ENCODE peak calls at places on chromosomes 6 and 20, in four cellular contexts. S is AG04450, N is left lung, V is fibroblast of the aortic adventitia. U is an unnamed sample.
A peak's percentile ranks its signal among the peaks of the same experiment; 100 is the strongest.

GRCh38 chr20:408843-409696 is 971 bp downstream of the RBCK1 start:
- DNase-seq in V (no peak), N (no peak), S (no peak), U (peak; percentile 58)

GRCh38 chr6:117840541-117840983 is 66.5 kb upstream of the SLC35F1 start:
- DNase-seq in V (peak; percentile 36), S (no peak), N (no peak), U (peak; percentile 54)

GRCh38 chr6:139931746-139932145 is 557.3 kb upstream of the CITED2 start:
- DNase-seq in S (no peak), N (no peak), V (no peak), U (no peak)

GRCh38 chr6:1498491-1499113 is 109.2 kb downstream of the FOXF2 start:
- DNase-seq in N (no peak), V (no peak), S (no peak), U (no peak)

GRCh38 chr6:30061766-30062458 is 847 bp downstream of the POLR1H start:
- DNase-seq in V (peak; percentile 31), N (no peak), S (no peak), U (peak; percentile 62)

GRCh38 chr6:31702421-31702818 is 704 bp downstream of the ABHD16A start:
- DNase-seq in S (no peak), V (no peak), N (no peak), U (no peak)

GRCh38 chr6:111767752-111768430 is 105.4 kb downstream of the FYN start:
- DNase-seq in S (no peak), V (no peak), N (no peak), U (no peak)

GRCh38 chr20:7285918-7286556 is 518.6 kb downstream of the BMP2 start:
- DNase-seq in V (peak; percentile 96), S (peak; percentile 23), N (peak; percentile 59), U (peak; percentile 76)

GRCh38 chr6:104887350-104887749 is 27.6 kb upstream of the HACE1 start:
- DNase-seq in N (no peak), S (peak; percentile 6), V (peak; percentile 38), U (peak; percentile 23)

GRCh38 chr20:62695448-62696414 is 12.9 kb upstream of the NTSR1 start:
- DNase-seq in N (no peak), V (no peak), S (no peak), U (no peak)

GRCh38 chr6:115456848-115457247 is 603.8 kb downstream of the FRK start:
- DNase-seq in S (no peak), N (no peak), V (no peak), U (no peak)

GRCh38 chr6:107077710-107078109 is 37.6 kb downstream of the BEND3 start:
- DNase-seq in S (no peak), N (no peak), V (no peak), U (no peak)

GRCh38 chr6:34689742-34690141 is 6.8 kb downstream of the ILRUN start:
- DNase-seq in S (no peak), V (no peak), N (no peak), U (no peak)

GRCh38 chr6:158972241-158973233 is 27.5 kb downstream of the RSPH3 start:
- DNase-seq in N (no peak), S (peak; percentile 11), V (peak; percentile 83), U (peak; percentile 66)

GRCh38 chr6:20700375-20700774 is 166.1 kb downstream of the CDKAL1 start:
- DNase-seq in N (no peak), V (no peak), S (no peak), U (no peak)

GRCh38 chr6:134626589-134626988 is 308.7 kb upstream of the SGK1 start:
- DNase-seq in S (no peak), V (no peak), N (no peak), U (no peak)

GRCh38 chr6:71419954-71420692 is 131.5 kb downstream of the OGFRL1 start:
- DNase-seq in S (no peak), N (peak; percentile 50), V (no peak), U (no peak)

GRCh38 chr6:110646951-110647910 is 168.0 kb downstream of the CDK19 start:
- DNase-seq in V (no peak), N (no peak), S (no peak), U (no peak)

GRCh38 chr6:167795321-167795811 is 31.3 kb upstream of the AFDN start:
- DNase-seq in N (no peak), V (no peak), S (no peak), U (no peak)

GRCh38 chr6:30842754-30843610 is 41.3 kb upstream of the DDR1 start:
- DNase-seq in S (no peak), V (peak; percentile 36), N (no peak), U (no peak)

GRCh38 chr6:131265939-131266338 is 130.7 kb downstream of the AKAP7 start:
- DNase-seq in N (no peak), S (no peak), V (no peak), U (no peak)

GRCh38 chr6:150068173-150068785 is 642 bp downstream of the ULBP3 start:
- DNase-seq in N (no peak), S (no peak), V (no peak), U (no peak)

GRCh38 chr6:136846046-136846445 is 23.7 kb downstream of the PEX7 start:
- DNase-seq in V (peak; percentile 82), N (no peak), S (peak; percentile 39), U (peak; percentile 65)

GRCh38 chr20:25065044-25065624 is 7.2 kb upstream of the ACSS1 start:
- DNase-seq in S (no peak), N (peak; percentile 12), V (no peak), U (no peak)

GRCh38 chr20:6693178-6693807 is 74.2 kb upstream of the BMP2 start:
- DNase-seq in S (no peak), N (no peak), V (no peak), U (no peak)

GRCh38 chr20:48793776-48794175 is 34.0 kb downstream of the PREX1 start:
- DNase-seq in N (no peak), V (no peak), S (no peak), U (no peak)

GRCh38 chr20:48794360-48794759 is 33.4 kb downstream of the PREX1 start:
- DNase-seq in V (no peak), S (no peak), N (no peak), U (no peak)

GRCh38 chr20:48797275-48797825 is 30.4 kb downstream of the PREX1 start:
- DNase-seq in V (no peak), N (peak; percentile 58), S (no peak), U (no peak)

GRCh38 chr20:48795058-48795457 is 32.7 kb downstream of the PREX1 start:
- DNase-seq in V (no peak), S (no peak), N (no peak), U (no peak)

DNA sequence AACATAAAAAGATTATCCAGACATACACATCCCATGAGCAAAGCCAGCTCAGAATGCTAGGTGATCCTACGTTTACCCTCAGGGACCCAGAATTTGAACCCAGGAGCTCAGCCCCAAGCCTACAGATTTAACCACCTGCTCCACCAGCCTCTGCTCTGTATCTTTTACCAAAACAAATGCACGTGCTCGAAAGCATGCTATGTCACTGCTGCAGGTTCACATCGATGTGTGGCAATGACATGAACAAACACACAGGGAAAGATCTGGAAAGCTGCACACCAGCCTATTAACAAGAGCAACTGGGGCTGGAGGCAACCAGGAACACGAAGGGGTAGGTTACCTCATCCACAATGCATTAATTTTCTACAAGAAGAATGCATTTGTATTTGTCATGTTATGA is 32.1 kb downstream of the PREX1 start:
- DNase-seq in V (peak; percentile 25), S (no peak), N (no peak), U (no peak)
- H3K4me3 ChIP-seq in V (no peak overlapping the region), S (no peak overlapping the region), N (no peak overlapping the region), U (no peak overlapping the region)

DNA sequence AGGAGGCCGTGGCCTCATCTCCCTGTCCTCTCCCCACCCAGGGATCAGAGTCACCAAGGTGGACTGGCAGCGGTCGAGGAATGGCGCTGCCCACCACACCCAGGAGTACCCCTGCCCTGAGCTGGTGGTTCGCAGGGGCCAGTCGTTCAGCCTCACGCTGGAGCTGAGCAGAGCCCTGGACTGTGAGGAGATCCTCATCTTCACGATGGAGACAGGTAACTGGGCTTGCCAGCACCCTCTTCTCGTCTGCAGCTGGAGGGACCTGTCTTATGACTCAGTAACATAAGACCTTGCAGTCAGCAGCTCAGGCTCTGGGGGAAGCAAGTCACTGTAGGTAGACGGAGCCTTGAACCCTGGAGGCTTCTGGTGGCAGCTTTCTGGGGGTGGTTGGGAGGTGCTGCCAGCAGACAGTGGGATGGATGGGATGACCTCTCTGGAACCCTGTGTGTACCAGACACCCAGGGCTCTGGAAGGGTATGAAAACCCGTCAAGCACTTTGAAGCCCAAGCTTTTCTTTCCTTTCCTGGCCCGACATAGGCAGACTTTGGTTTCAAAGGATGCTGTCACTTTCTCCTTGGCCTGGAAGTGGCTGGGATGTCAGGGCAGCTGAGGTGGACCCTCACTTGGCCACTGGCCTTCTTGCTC is 13.8 kb downstream of the TGM6 start:
- DNase-seq in N (no peak), V (no peak), S (no peak), U (no peak)
- TF ChIP-seq CTCF in N (no peak), V (no peak), S (no peak), U (no peak)

DNA sequence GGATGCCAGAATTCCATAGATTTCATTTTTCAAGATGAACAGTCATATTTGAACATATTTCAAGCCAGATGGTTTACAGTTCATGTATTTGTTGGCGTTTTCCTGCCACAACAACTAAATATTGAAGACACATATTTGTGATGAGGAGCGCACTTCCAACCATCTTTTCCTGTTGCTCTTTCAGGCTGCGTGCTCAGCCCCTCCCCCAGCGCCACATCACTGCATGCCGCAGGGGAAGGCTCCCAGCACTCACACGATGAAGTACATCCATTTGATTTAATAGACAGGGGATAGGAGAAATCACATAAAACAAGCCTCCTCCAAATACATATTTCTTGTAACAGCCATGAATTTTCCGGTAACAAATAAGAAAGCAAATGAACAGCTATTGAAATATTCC is 6.0 kb upstream of the NOX3 start:
- DNase-seq in V (no peak), N (no peak), S (no peak), U (no peak)
- H3K4me3 ChIP-seq in V (no peak overlapping the region), N (no peak overlapping the region), S (no peak overlapping the region), U (no peak overlapping the region)

DNA sequence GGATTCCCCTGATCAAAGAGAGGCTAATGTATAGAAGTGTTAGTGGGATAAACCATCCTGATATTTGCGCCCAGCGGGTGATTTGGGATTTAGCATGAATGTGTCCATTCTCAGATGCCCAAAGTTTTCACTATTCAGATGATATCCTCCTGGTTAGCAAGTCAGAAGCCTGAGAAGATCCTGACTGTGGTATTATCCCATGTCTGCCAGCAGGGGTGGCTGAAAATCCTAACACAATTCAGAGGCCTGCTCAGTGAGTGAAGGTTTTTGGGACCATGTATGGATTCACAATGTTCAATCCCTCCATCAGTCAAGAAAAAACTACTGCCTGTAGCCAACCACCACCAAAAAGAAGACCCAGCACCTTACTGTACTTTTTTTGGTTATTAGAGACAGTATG is 34.1 kb upstream of the SPACA1 start:
- DNase-seq in S (no peak), N (no peak), V (no peak), U (no peak)
- TF ChIP-seq CTCF in S (peak; percentile 21), N (no peak), V (no peak), U (no peak)

DNA sequence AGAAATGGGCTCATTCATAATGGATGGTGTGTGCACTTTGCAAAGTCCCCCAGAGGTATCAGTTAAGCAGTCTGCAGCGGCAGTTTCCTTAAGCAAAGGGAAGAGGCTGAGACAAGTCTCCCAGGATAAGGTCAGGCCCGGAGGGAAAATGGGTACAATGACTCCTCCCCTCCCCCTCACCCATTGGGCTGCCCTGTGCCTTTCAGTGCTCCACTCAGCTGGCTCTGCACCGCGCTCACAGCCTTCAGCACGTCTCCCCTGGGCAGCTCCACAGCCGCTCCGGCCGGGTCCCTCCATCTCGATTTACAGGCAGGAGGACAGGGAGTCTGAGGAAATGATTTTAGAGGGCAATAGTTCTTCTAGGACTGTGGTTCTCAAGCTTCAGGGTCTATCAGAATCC is 264.8 kb downstream of the LRFN2 start:
- DNase-seq in V (no peak), S (no peak), N (no peak), U (no peak)
- H3K4me3 ChIP-seq in V (no peak overlapping the region), S (no peak overlapping the region), N (no peak overlapping the region), U (no peak overlapping the region)

GRCh38 chr6:44047179-44047546 is 80.1 kb downstream of the MRPL14 start:
- DNase-seq in S (no peak), N (no peak), V (no peak), U (no peak)
- TF ChIP-seq CTCF in S (no peak), N (no peak), V (no peak), U (no peak)